ENCODE peak calls at places on chromosomes 11 and 22, in seven cellular contexts. F is GM04504; R is RWPE1; A is HEK293T; X is stimulated activated CD4-positive, alpha-beta T cell treated with anti-CD3 and anti-CD28 coated beads, Interleukin-1b, Interleukin-23, amount 100 ng/mL, for 4 hours; V is SHP77; Z is BJ. I is an unnamed sample.

GRCh38 chr11:110919241-110919893 is 207.1 kb upstream of the ARHGAP20 start:
- DNase-seq in F (no peak), R (no peak), A (no peak), X (no peak), V (no peak), Z (no peak), I (no peak)

GRCh38 chr11:73633999-73634398 is 12.4 kb upstream of the PLEKHB1 start:
- DNase-seq in F (no peak), R (no peak), A (no peak), X (no peak), V (no peak), Z (no peak), I (no peak)

GRCh38 chr22:23565288-23565941 is 14.7 kb downstream of the IGLL1 start:
- DNase-seq in F (no peak), R (no peak), A (peak), X (no peak), V (no peak), Z (no peak), I (no peak)

GRCh38 chr11:13760115-13760514 is 91.6 kb downstream of the FAR1 start:
- DNase-seq in F (no peak), R (no peak), A (no peak), X (no peak), V (no peak), Z (no peak), I (no peak)

GRCh38 chr22:36068776-36069344 is 40.2 kb upstream of the RBFOX2 start:
- DNase-seq in F (no peak), R (no peak), A (no peak), X (no peak), V (no peak), Z (no peak), I (no peak)

GRCh38 chr22:32018056-32018455 is 25.0 kb upstream of the SLC5A1 start:
- DNase-seq in F (no peak), R (no peak), A (no peak), X (no peak), V (no peak), Z (no peak), I (no peak)

GRCh38 chr11:35391922-35392813 is 27.2 kb downstream of the SLC1A2 start:
- DNase-seq in F (peak), R (peak), A (peak), X (peak), V (peak), Z (no peak), I (peak)

GRCh38 chr22:18145676-18146388 is 4.1 kb upstream of the USP18 start:
- DNase-seq in F (no peak), R (no peak), A (no peak), X (no peak), V (no peak), Z (no peak), I (no peak)

GRCh38 chr11:83070044-83070877 is 1.4 kb downstream of the RAB30 start:
- DNase-seq in F (peak), R (peak), A (no peak), X (no peak), V (no peak), Z (no peak), I (no peak)

I was measured in GM13977.